ENCODE peak calls at places on chromosomes 3 and 15, in four cellular contexts. V is RWPE2; H is CD8-positive, alpha-beta T cell; E is IMR-90. F is an unnamed sample. For H3K4me1, the result is how much of the 10 kb centered on the place peaks cover.

GRCh38 chr15:64209680-64210334 is 47.0 kb upstream of the PPIB start:
- DNase-seq in H (no peak), V (no peak), E (peak), F (no peak)

GRCh38 chr3:190217081-190217480 is 96.4 kb upstream of the P3H2 start:
- DNase-seq in H (no peak), E (peak), V (no peak), F (no peak)

GRCh38 chr3:11212301-11212613 is 58.0 kb downstream of the HRH1 start:
- DNase-seq in E (peak), V (no peak), H (no peak), F (no peak)

GRCh38 chr15:67862771-67863441 is 23.1 kb upstream of the RNU6-1 start:
- DNase-seq in E (no peak), H (no peak), V (no peak), F (no peak)

GRCh38 chr3:51620543-51620942 is 50.5 kb upstream of the TEX264 start:
- DNase-seq in V (no peak), H (no peak), E (peak), F (no peak)

GRCh38 chr3:22360977-22361376 is 610.0 kb upstream of the ZNF385D start:
- DNase-seq in V (no peak), H (no peak), E (no peak), F (no peak)

GRCh38 chr3:126004692-126005091 is 35.7 kb downstream of the ROPN1B start:
- DNase-seq in H (no peak), E (no peak), V (no peak), F (no peak)

GRCh38 chr15:32851619-32852416 is 134.0 kb downstream of the GREM1 start:
- DNase-seq in H (no peak), V (no peak), E (peak), F (no peak)

GRCh38 chr3:197168606-197169005 is 129.8 kb downstream of the DLG1 start:
- DNase-seq in E (peak), H (no peak), V (no peak), F (no peak)

GRCh38 chr3:14377838-14378169 is 24.6 kb upstream of the SLC6A6 start:
- DNase-seq in V (no peak), E (no peak), H (peak), F (peak)

GRCh38 chr15:23857028-23857641 is 170.0 kb upstream of the NDN start:
- DNase-seq in H (no peak), E (peak), V (no peak), F (no peak)

GRCh38 chr15:31045606-31046005 is 54.2 kb upstream of the MTMR10 start:
- DNase-seq in E (no peak), V (no peak), H (no peak), F (no peak)

GRCh38 chr3:109642042-109642441 is 304.7 kb upstream of the DPPA4 start:
- DNase-seq in E (no peak), V (no peak), H (no peak), F (no peak)

GRCh38 chr15:98866503-98866902 is 141.1 kb downstream of the PGPEP1L start:
- DNase-seq in H (no peak), E (peak), V (no peak), F (no peak)

GRCh38 chr3:89565098-89565497 is 457.7 kb downstream of the EPHA3 start:
- DNase-seq in V (no peak), E (peak), H (no peak), F (no peak)

GRCh38 chr3:170967126-170967525 is 58.7 kb upstream of the EIF5A2 start:
- DNase-seq in E (no peak), H (no peak), V (no peak), F (no peak)

DNA sequence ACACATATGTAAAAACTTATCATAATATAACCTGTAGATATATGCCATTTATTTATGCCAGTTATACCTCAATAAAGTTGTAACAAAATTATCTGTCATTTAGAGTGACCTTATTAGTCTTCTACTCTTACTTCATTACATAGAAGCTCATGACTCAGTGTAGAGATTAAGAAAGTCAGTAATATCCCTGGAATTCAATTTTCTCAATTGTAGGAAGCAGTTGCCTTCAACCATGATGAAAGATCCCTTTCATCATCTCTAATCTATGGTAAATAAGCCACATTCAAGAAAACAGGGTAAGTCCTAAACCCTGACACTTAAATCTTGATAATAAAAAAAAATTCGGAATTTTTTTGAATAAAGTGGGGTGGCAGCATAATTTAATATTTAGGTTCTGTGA is 216.5 kb upstream of the PEX5L start:
- DNase-seq in H (no peak), V (no peak), E (peak), F (no peak)
- H3K4me1 ChIP-seq in H (under half), V (under half), E (under half), F (under half)

DNA sequence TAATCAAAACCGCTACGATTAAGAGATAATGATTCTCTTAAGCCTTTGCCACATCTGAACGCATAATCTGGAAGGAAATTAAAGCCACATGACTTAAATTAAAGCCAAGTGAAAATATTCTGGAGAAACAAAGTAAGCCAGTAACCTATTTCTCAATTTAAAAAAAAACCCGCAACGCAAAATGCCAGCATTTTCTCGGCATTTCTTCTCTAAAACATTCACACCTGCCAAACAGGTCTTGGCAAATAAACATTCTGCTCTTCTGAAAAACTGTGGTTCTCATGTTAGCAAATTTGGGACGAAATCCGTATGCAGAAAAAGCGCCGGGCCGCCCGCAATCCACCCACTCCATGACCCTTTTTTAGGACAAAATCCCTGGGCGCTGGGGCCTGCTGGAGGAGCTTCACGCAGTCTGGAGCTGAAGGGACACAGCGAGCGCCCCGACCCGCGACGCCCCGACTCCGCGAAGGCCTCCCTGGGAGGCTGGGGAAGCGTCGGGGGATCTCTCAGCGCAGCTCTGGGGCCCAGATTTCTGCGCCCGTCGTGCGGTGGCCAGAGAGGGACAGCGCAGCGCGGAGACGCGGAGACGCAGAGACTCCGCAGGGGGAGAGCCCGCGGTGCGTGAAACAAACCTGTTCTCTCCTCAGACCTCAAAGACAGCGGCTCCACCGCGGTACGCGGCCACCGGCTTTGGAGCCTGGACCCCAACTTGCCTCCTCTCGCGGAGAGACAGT is 471 bp downstream of the NKIRAS1 start:
- DNase-seq in E (no peak), V (no peak), H (no peak), F (no peak)
- H3K27ac ChIP-seq in E (peak), V (peak), H (peak), F (peak)

DNA sequence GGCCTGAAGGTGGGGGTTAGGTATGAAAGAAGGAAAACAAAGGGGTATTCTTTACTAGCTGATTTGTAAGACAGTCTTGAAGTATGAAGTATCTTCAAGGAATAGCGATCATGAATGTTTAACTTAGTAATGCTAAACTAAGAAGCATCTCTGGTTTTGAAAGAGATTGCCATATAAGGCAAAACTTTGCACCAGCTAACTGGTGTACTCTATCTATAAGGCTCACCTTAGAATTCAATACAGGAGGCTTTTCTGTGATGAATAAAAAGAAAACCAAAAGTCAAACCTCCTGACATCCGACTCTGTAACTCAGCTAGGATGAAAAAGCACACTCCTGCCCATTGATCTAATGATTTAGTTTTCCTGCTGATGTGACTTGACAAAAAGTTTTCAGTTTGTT is 54.7 kb downstream of the FOXP1 start:
- DNase-seq in V (no peak), H (no peak), E (no peak), F (no peak)
- H3K4me1 ChIP-seq in V (under half), H (under half), E (under half), F (under half)

GRCh38 chr15:101070024-101070423 is 150.9 kb downstream of the LRRK1 start:
- DNase-seq in H (no peak), E (no peak), V (peak), F (no peak)

GRCh38 chr15:101066501-101067408 is 147.6 kb downstream of the LRRK1 start:
- DNase-seq in E (no peak), H (no peak), V (peak), F (no peak)

GRCh38 chr15:101068961-101069734 is 150.0 kb downstream of the LRRK1 start:
- DNase-seq in V (peak), H (no peak), E (peak), F (no peak)

GRCh38 chr15:101067660-101068522 is 148.7 kb downstream of the LRRK1 start:
- DNase-seq in E (peak), H (no peak), V (peak), F (no peak)

GRCh38 chr15:101068523-101068960 is 149.4 kb downstream of the LRRK1 start:
- DNase-seq in H (no peak), V (peak), E (peak), F (no peak)
- H3K27ac ChIP-seq in H (no peak), V (peak), E (peak), F (no peak)

DNA sequence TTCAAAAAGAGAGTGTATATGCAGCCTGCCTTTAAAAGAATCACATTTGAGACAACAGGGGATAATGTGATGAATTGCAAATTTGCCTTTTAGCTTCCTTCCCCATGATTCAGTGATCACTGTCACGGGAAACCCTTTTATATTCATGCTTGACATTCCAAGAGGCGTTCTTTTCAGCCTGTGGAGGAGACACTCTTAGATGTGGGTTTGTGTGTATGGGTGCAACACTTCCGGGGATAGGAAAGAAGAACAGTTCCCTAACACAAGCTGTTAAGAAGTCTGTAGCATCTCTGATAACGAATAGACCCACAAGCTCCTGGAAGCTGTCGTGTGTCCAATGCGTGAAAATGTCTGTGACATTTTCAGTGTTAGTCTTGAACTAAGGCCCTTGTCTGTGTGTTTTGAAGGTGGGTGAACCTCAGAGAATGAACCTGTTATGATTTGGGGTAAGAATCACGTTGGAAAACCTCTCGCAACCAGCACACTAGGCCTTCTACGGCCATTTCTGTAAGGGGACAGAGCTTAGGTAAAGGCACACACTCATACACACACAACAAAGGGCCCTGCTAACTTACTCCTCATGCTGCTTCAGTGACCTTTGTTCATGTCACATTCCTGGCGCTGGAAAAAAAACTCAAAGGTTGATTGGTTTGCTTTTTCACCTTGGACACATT is 229.2 kb upstream of the ST8SIA2 start:
- DNase-seq in H (no peak), E (peak), V (no peak), F (no peak)
- H3K4me1 ChIP-seq in H (under half), E (under half), V (under half), F (under half)

DNA sequence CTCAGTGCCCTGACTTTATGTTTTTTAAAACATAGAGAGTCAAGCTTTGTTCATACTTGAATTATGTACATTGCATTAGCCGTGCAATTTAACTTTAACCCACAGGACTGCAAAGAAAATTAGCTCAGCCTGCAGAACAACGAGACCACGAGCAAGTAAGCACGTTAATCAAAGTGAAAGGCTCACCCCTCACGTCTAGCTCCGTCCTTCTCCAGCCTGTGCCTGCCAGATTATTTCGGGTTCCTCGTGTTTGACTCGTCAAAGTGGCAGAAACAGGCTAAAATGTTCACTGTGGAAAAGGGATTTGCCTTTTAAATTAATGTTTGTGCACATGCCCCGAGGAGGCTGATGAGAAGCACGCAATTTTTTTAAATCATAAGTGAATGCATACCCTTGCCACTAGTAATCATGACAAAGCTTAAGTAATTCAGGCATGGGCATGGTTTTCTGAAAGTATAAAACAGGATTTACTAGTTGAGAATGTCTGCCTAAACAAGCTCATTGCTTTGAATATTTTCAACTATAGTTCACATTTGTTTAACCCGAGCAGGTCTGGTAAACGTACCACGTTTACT is 15.3 kb downstream of the ZBTB38 start:
- DNase-seq in V (no peak), E (peak), H (no peak), F (no peak)
- H3K27ac ChIP-seq in V (peak), E (peak), H (no peak), F (no peak)